ENCODE peak calls at places on chromosomes 12 and 14, in five cellular contexts. F, R, L, Y and G are unnamed samples.

GRCh38 chr14:23299558-23299957 is 3.1 kb downstream of the PPP1R3E start:
- DNase-seq in F (peak), L (no peak), R (no peak), Y (peak), G (no peak)

GRCh38 chr14:71803539-71804260 is 128.5 kb upstream of the RGS6 start:
- DNase-seq in Y (no peak), L (peak), R (no peak), F (peak), G (no peak)

GRCh38 chr12:68831751-68832503 is 23.9 kb downstream of the MDM2 start:
- DNase-seq in Y (no peak), F (no peak), R (no peak), L (no peak), G (no peak)

GRCh38 chr12:120361506-120362208 is 7.3 kb downstream of the MSI1 start:
- DNase-seq in F (peak), L (no peak), R (peak), Y (no peak), G (peak)

GRCh38 chr14:82595466-82595865 is 1061.8 kb upstream of the SEL1L start:
- DNase-seq in Y (no peak), F (no peak), L (no peak), R (no peak), G (no peak)

GRCh38 chr14:31449136-31449535 is 8.2 kb downstream of the DTD2 start:
- DNase-seq in R (no peak), F (peak), L (no peak), Y (no peak), G (no peak)

GRCh38 chr12:29088611-29089219 is 60.4 kb upstream of the FAR2 start:
- DNase-seq in Y (peak), R (no peak), L (no peak), F (peak), G (peak)

GRCh38 chr14:94128216-94128839 is 1.1 kb downstream of the IFI27L2 start:
- DNase-seq in Y (no peak), L (no peak), R (no peak), F (no peak), G (no peak)

GRCh38 chr12:94875525-94875924 is 128.0 kb downstream of the NDUFA12 start:
- DNase-seq in L (peak), Y (peak), F (peak), R (no peak), G (no peak)

GRCh38 chr14:93994919-93995682 is 2.0 kb upstream of the CCDC197 start:
- DNase-seq in Y (no peak), L (no peak), F (no peak), R (no peak), G (no peak)

GRCh38 chr12:52010692-52011601 is 4.2 kb downstream of the TAMALIN start:
- DNase-seq in R (no peak), F (no peak), L (no peak), Y (peak), G (no peak)
- H3K9ac ChIP-seq in R (peak), F (peak), L (no peak), Y (peak), G (peak)

DNA sequence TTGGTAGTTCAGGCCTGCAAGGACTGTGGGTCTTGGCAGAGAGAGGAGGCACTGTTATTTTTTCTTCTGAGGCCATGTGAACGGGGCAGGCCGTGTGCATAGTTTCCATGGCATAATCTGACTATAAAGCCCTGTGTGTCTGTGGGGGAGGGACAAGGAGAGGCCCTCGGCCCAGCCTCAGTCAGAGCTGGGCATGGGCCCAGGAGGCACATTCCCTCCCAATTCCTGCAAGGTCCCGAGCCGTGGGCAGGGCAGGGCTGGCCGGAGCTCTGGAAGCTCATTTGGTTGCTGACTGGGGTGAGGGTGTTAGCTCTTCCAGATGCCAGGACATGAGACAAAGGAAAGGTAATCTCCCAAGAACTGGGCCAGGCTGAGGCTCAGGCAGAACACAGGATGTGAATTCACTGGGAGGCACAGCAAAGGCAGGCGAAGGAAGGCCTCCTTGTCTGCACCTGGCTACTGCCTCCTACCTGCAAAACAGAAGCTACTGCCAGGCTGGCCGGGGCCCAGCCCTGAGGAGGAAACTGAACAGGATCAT is 22.0 kb upstream of the PLEKHG3 start:
- DNase-seq in R (no peak), Y (no peak), F (peak), L (no peak), G (no peak)
- TF ChIP-seq POLR2AphosphoS5 in R (no peak), Y (no peak), F (no peak), L (no peak), G (no peak)

GRCh38 chr14:101559624-101560533 is 1.4 kb upstream of the DIO3 start:
- DNase-seq in L (no peak), R (no peak), Y (no peak), F (no peak), G (no peak)
- H3K9ac ChIP-seq in L (no peak), R (no peak), Y (no peak), F (no peak), G (no peak)

DNA sequence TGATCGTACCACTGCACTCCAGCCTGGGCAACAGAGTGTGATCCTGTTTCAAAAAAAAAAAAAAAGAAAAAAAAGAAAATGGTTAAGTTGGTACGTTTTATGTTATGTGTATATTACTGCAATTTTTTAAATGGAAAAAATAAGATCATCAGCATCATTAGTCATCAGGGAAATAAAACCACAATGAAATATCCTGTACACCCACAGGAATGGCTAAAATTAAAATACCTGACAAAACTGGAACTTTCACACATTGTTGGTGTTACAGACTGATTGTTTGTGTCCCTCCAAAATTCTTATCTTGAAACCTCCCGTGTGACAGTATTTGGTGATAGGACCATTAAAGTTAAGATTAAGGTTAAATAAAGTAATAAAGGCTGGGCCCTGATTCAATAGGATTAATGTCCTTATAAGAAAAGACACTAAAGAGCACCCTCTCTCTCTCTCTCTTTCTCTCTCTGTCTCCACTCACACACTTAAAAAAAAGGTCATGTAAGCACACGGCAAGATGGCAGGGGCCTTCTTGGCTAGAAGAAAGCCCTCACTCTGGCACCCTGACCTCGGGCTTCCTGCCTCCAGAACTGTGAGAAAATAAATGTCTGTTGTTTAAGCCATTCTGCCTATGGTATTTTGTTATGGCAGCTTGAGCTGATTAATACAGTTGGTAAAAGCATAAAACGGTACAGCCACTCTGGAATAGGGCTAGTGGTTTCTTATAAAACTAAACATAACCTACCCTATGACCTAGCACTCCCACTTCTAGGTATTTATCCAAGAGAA is 48.4 kb upstream of the ZFP36L1 start:
- DNase-seq in Y (no peak), R (no peak), F (peak), L (no peak), G (no peak)
- TF ChIP-seq POLR2AphosphoS5 in Y (no peak), R (no peak), F (no peak), L (no peak), G (no peak)

GRCh38 chr12:54471793-54472192 is 1.6 kb downstream of the GTSF1 start:
- DNase-seq in Y (no peak), F (no peak), L (no peak), R (no peak), G (no peak)

GRCh38 chr12:54472494-54473262 is 724 bp downstream of the GTSF1 start:
- DNase-seq in R (peak), L (no peak), Y (no peak), F (no peak), G (no peak)

GRCh38 chr12:54477259-54477658 is 3.9 kb upstream of the GTSF1 start:
- DNase-seq in Y (no peak), R (no peak), F (no peak), L (no peak), G (no peak)

GRCh38 chr12:54478270-54478669 is 4.9 kb upstream of the GTSF1 start:
- DNase-seq in Y (no peak), F (no peak), L (no peak), R (no peak), G (no peak)

DNA sequence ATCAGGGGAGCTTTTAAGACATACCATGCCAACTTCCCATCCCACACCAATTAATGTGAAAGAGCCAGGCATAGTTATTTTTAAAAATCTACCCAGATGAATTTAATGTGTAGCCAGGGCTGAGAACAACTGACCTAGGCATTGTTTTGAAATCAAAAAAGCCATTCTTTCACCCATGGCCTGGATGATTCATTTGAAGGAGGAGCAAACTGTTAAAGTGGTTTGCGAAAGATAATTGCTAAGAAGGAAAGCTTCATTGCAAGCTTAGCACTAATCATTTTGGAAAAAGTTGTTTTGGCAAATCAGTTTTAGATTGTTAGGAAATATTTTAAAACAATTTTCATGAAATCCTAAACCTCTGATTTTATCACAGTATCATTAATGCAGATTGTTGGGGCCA is 2.1 kb upstream of the GTSF1 start:
- DNase-seq in Y (no peak), L (no peak), F (no peak), R (no peak), G (no peak)
- H3K9ac ChIP-seq in Y (no peak), L (no peak), F (no peak), R (no peak), G (no peak)

DNA sequence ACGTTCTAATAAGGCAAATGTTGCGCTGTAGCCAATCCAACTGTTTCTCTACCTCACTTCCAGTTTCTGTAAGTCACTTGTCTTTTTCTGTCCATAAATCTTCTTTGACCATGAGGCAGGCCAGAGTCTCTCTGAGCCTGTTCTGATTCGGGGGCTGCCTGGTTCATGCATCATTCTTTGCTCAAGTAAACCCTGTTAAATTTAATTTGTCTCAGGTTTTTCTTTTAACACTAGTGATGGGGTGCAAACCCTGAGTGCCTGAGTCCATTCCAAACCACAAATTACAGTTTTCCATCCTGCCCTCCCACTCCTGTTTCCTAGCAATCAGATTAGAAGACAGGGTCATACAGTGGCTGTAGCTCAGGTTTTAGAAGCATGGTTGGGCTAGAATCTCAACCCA is 41.9 kb downstream of the VWF start:
- DNase-seq in L (no peak), F (no peak), Y (no peak), R (no peak), G (no peak)
- TF ChIP-seq POLR2AphosphoS5 in L (no peak), F (no peak), Y (no peak), R (no peak), G (no peak)